ENCODE peak calls at places on chromosomes 1 and 21, in seven cellular contexts. J is SHP77; P is naive thymus-derived CD8-positive, alpha-beta T cell; U is activated T-cell treated with anti-CD3 and anti-CD28 coated beads for 1 hour; Q is M059J; H is RPMI7951; T is mucosa of gallbladder. Y is an unnamed sample.

GRCh38 chr1:180765156-180765555 is 133.3 kb downstream of the XPR1 start:
- DNase-seq in Q (no peak), P (no peak), T (no peak), U (no peak), J (no peak), H (no peak), Y (no peak)

GRCh38 chr1:115706774-115707425 is 61.6 kb downstream of the CASQ2 start:
- DNase-seq in Q (peak; percentile 53), U (no peak), H (peak; percentile 56), T (no peak), P (peak; percentile 23), J (peak; percentile 3), Y (no peak)

GRCh38 chr1:76668046-76668445 is 199.2 kb upstream of the ST6GALNAC5 start:
- DNase-seq in Q (peak; percentile 2), T (no peak), H (no peak), P (no peak), U (no peak), J (no peak), Y (no peak)

GRCh38 chr1:205162301-205162700 is 40.5 kb upstream of the RBBP5 start:
- DNase-seq in P (no peak), U (no peak), Q (peak; percentile 33), T (no peak), H (peak; percentile 39), J (no peak), Y (no peak)

GRCh38 chr1:182617734-182618288 is 13.6 kb upstream of the RGS16 start:
- DNase-seq in P (no peak), H (peak; percentile 41), Q (peak; percentile 36), J (peak; percentile 70), U (no peak), T (no peak), Y (no peak)

GRCh38 chr1:226132731-226133503 is 53.6 kb downstream of the ACBD3 start:
- DNase-seq in U (no peak), J (no peak), T (peak; percentile 43), H (no peak), P (no peak), Q (no peak), Y (no peak)

GRCh38 chr1:206714331-206715058 is 29.8 kb downstream of the MAPKAPK2 start:
- DNase-seq in T (peak; percentile 81), J (no peak), P (no peak), U (no peak), Q (peak; percentile 98), H (peak; percentile 55), Y (peak; percentile 23)

GRCh38 chr21:38367646-38368045 is 110.9 kb downstream of the KCNJ15 start:
- DNase-seq in P (no peak), T (no peak), H (peak; percentile 10), U (no peak), Q (no peak), J (no peak), Y (no peak)

Y was measured in activated effector memory CD4-positive, alpha-beta T cell treated with Interleukin-2 at 50 U/mL for 16 hours.